ENCODE peak calls at places on chromosome 17, in nine cellular contexts. H is hippocampal formation; N is transverse colon; Q is AG08396; F is body of pancreas; T is choroid plexus epithelial cell; B is Karpas-422; X is stimulated activated CD8-positive, alpha-beta memory T cell treated with anti-CD3 and anti-CD28 coated beads, Interleukin-4, amount 100 ng/mL, for 24 hours; L is breast epithelium. G is an unnamed sample.

GRCh38 chr17:52147872-52148271 is 10.6 kb downstream of the CA10 start:
- DNase-seq in H (no peak), N (no peak), Q (no peak), F (no peak), T (peak; percentile 7), B (no peak), X (no peak), L (no peak), G (no peak)

GRCh38 chr17:4806420-4806769 is 557 bp upstream of the PLD2 start:
- DNase-seq in H (no peak), N (peak; percentile 33), Q (no peak), F (peak; percentile 6), T (no peak), B (peak; percentile 61), X (no peak), L (no peak), G (no peak)

GRCh38 chr17:30230596-30231125 is 4.8 kb downstream of the SLC6A4 start:
- DNase-seq in H (no peak), N (no peak), Q (no peak), F (no peak), T (no peak), B (no peak), X (no peak), L (no peak), G (no peak)

GRCh38 chr17:59311051-59311468 is 20.4 kb upstream of the YPEL2 start:
- DNase-seq in H (peak; percentile 85), N (peak; percentile 32), Q (peak; percentile 69), F (peak; percentile 70), T (peak; percentile 66), B (peak; percentile 88), X (no peak), L (no peak), G (peak; percentile 16)

GRCh38 chr17:41793749-41794602 is 7.5 kb upstream of the JUP start:
- DNase-seq in H (no peak), N (no peak), Q (no peak), F (no peak), T (peak; percentile 62), B (no peak), X (no peak), L (no peak), G (no peak)

GRCh38 chr17:83064021-83064731 is 15.2 kb upstream of the METRNL start:
- DNase-seq in H (no peak), N (peak; percentile 6), Q (no peak), F (peak; percentile 0), T (no peak), B (no peak), X (no peak), L (peak; percentile 50), G (no peak)

GRCh38 chr17:72125226-72125651 is 4.4 kb downstream of the SOX9 start:
- DNase-seq in H (no peak), N (peak; percentile 21), Q (no peak), F (no peak), T (no peak), B (no peak), X (no peak), L (no peak), G (no peak)

GRCh38 chr17:8231701-8232100 is 16.2 kb downstream of the CTC1 start:
- DNase-seq in H (no peak), N (no peak), Q (no peak), F (no peak), T (no peak), B (no peak), X (no peak), L (no peak), G (no peak)

GRCh38 chr17:79812969-79813825 is 16.3 kb upstream of the CBX8 start:
- DNase-seq in H (no peak), N (peak; percentile 23), Q (peak; percentile 76), F (no peak), T (no peak), B (peak; percentile 74), X (no peak), L (no peak), G (no peak)

GRCh38 chr17:81417049-81417878 is 22.0 kb downstream of the BAHCC1 start:
- DNase-seq in H (no peak), N (no peak), Q (peak; percentile 89), F (no peak), T (no peak), B (no peak), X (no peak), L (no peak), G (no peak)

GRCh38 chr17:17063546-17064122 is 21.4 kb downstream of the MPRIP start:
- DNase-seq in H (peak; percentile 83), N (peak; percentile 33), Q (no peak), F (peak; percentile 62), T (no peak), B (no peak), X (no peak), L (peak; percentile 67), G (no peak)

GRCh38 chr17:17511971-17512858 is 16.0 kb upstream of the RASD1 start:
- DNase-seq in H (no peak), N (no peak), Q (peak; percentile 95), F (no peak), T (peak; percentile 91), B (no peak), X (no peak), L (peak; percentile 82), G (no peak)

GRCh38 chr17:77842148-77842905 is 116.2 kb upstream of the TNRC6C start:
- DNase-seq in H (no peak), N (peak; percentile 29), Q (no peak), F (no peak), T (peak; percentile 28), B (no peak), X (no peak), L (no peak), G (no peak)

G was measured in CD8-positive, alpha-beta T cell.